ENCODE peak calls at places on chromosomes 11 and 22, in eight cellular contexts. R is mesendoderm; L is OCI-LY7; D is CD4-positive, CD25-positive, alpha-beta regulatory T cell; P is MM.1S; Y is heart right ventricle; M is ascending aorta; J is stomach. K is an unnamed sample.
A peak's percentile ranks its signal among the peaks of the same experiment; 100 is the strongest.

GRCh38 chr11:1834791-1835670 is at the start of gene SYT8:
- DNase-seq in R (no peak), L (no peak), D (no peak), P (no peak), Y (no peak), M (no peak), J (peak; percentile 48), K (no peak)

GRCh38 chr11:112797072-112797471 is 164.1 kb upstream of the NCAM1 start:
- DNase-seq in R (peak; percentile 95), L (no peak), D (no peak), P (no peak), Y (no peak), M (no peak), J (no peak), K (no peak)

GRCh38 chr11:116986521-116987105 is 111.6 kb downstream of the SIK3 start:
- DNase-seq in R (no peak), L (peak; percentile 30), D (no peak), P (peak; percentile 75), Y (no peak), M (no peak), J (no peak), K (no peak)

GRCh38 chr11:76763573-76764348 is 19.4 kb upstream of the TSKU start:
- DNase-seq in R (no peak), L (no peak), D (no peak), P (no peak), Y (peak; percentile 59), M (no peak), J (no peak), K (no peak)

GRCh38 chr11:27118371-27118770 is 77.8 kb downstream of the BBOX1 start:
- DNase-seq in R (no peak), L (no peak), D (no peak), P (no peak), Y (no peak), M (no peak), J (no peak), K (no peak)

GRCh38 chr11:8040261-8040920 is 40.6 kb upstream of the TUB start:
- DNase-seq in R (no peak), L (no peak), D (no peak), P (no peak), Y (no peak), M (no peak), J (no peak), K (no peak)

GRCh38 chr11:67635231-67635521 is 4.4 kb downstream of the TBX10 start:
- DNase-seq in R (no peak), L (no peak), D (no peak), P (no peak), Y (no peak), M (no peak), J (no peak), K (no peak)

GRCh38 chr11:96696736-96697135 is 306.9 kb downstream of the JRKL start:
- DNase-seq in R (no peak), L (no peak), D (no peak), P (no peak), Y (no peak), M (no peak), J (no peak), K (no peak)

GRCh38 chr22:49934891-49935557 is 16.6 kb downstream of the CRELD2 start:
- DNase-seq in R (no peak), L (peak; percentile 88), D (peak; percentile 73), P (peak; percentile 79), Y (peak; percentile 91), M (no peak), J (peak; percentile 88), K (peak; percentile 92)

GRCh38 chr11:111797145-111797581 is 31.0 kb upstream of the PPP2R1B start:
- DNase-seq in R (no peak), L (peak; percentile 75), D (no peak), P (peak; percentile 42), Y (no peak), M (no peak), J (no peak), K (no peak)

GRCh38 chr11:132028380-132029240 is 658.2 kb downstream of the NTM start:
- DNase-seq in R (peak; percentile 72), L (peak; percentile 44), D (no peak), P (peak; percentile 61), Y (peak; percentile 11), M (no peak), J (peak; percentile 28), K (no peak)

GRCh38 chr11:16825091-16825490 is 86.6 kb downstream of the C11orf58 start:
- DNase-seq in R (peak; percentile 87), L (no peak), D (no peak), P (no peak), Y (no peak), M (no peak), J (no peak), K (no peak)

GRCh38 chr11:120227228-120227852 is 12.6 kb upstream of the POU2F3 start:
- DNase-seq in R (no peak), L (no peak), D (no peak), P (no peak), Y (no peak), M (no peak), J (no peak), K (no peak)

GRCh38 chr11:72773291-72773690 is 20.6 kb downstream of the STARD10 start:
- DNase-seq in R (no peak), L (no peak), D (no peak), P (no peak), Y (peak; percentile 48), M (no peak), J (no peak), K (peak; percentile 74)

GRCh38 chr11:126133902-126134301 is 71.2 kb upstream of the CDON start:
- DNase-seq in R (peak; percentile 42), L (no peak), D (no peak), P (no peak), Y (no peak), M (no peak), J (no peak), K (no peak)

DNA sequence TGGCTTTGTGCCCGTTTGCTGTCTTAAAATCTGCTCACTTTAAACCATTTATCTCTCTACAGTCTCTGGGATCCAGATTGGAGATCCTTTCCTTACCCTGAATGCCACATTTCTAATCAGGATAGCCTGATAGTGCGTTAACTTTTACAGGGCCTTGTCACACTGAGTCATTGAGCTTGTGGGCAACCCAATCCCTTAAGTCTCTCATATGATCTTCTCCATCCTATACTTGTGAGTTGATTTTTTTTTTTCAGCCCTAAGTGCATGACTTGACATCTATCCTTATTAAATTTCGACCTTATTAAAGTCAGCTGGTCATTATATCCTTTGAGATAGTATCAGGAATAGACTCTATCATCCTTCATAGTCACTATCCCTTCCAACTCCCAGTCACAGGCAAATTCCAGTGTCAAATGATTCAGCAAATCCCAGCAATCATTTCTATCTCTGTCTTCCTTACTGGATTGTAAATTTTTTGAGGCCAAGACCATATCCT is 57.7 kb downstream of the TEAD1 start:
- DNase-seq in R (peak; percentile 64), L (no peak), D (no peak), P (no peak), Y (no peak), M (no peak), J (no peak), K (no peak)
- H3K27ac ChIP-seq in R (no peak overlapping the region), L (no peak overlapping the region), D (no peak overlapping the region), P (no peak overlapping the region), Y (no peak overlapping the region), M (no peak overlapping the region), J (no peak overlapping the region), K (no peak overlapping the region)

DNA sequence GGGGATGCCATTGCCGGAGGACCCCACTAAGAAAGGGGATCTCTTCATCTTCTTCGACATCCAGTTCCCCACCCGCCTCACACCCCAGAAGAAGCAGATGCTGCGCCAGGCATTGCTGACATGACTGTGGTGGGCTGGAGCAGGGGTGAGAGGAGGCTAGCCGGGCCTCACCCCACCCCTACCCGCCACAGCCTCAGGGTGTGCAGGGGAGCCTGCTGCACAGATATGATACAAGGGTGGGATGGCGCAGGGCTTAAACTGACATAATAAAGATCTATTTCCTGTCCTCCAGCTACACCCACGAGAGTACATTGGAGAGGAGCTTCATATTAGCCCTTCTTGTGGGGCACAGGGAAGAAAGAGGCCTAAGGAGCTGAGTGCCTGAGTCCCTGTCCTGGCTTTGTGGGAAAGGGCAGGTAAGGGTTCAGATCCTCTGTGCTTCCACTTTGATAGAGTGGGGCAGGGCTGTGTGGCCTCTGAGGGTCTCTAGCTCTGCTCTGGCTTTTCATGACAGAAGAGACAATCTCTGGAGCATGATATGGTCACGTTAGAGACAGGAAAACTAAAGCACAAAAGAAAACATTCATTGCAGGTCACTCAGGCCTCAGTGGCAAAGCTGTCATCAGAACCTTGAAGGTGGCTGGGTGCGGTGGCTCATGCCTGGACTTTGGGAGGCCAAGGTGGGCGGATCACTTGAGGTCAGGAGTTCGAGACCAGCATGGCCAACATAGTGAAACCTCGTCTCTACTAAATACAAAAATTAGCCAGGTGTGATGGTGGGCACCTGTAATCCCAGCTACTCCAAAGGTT is 12.4 kb downstream of the UCP2 start:
- DNase-seq in R (no peak), L (peak; percentile 50), D (no peak), P (no peak), Y (no peak), M (no peak), J (no peak), K (no peak)
- H3K4me1 ChIP-seq in R (no peaks in the 10 kb centered on the region), L (peaks cover 47% of the 10 kb centered on the region), D (peaks cover 90% of the 10 kb centered on the region), P (peaks cover 20% of the 10 kb centered on the region), Y (peaks cover 9% of the 10 kb centered on the region), M (no peaks in the 10 kb centered on the region), J (peaks cover 11% of the 10 kb centered on the region), K (no peaks in the 10 kb centered on the region)

DNA sequence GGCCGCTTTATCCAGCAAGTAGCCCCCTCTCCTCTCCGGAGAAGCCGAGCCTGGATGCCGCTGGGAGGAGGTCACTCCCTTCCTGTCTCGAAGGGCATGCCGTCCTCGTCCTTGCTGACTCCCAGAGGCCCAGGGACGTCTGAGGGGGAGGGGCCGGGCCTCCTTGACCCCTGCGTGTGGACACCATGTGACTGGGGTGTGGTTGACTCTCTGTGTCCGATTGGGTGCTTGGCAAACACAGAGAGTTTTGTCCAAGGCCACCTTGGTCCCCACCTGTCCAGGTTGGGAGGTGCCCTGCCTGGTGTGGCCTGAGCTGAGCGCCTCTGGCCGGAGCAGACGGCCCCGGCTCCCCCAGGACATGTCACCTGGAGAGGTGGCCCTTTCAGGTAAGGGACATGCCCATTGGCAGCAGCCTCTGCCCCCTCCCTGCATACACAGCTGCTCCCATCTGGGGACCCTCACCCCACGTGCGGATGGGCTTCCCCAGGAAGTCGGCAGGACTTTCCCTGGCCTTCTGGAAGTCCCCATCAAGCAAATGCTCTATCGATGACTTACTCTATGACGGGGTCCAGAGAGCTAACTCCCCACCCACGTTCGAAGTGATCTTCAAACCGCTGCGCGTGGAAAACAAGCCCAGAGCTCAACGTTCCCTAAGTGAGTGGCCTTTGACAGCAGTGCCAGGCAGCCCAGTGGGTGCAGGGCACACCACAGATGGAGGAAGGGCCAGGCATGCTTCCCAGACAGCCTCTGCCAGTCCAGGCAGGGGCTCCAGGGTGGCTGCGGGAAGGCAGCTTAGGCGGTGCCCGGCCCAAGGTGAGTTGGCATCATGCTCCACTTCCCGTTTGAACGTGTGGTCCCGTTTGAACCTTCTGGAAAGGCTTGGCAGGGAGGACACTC is at the start of gene SMIM38:
- DNase-seq in R (no peak), L (no peak), D (no peak), P (no peak), Y (no peak), M (no peak), J (peak; percentile 63), K (no peak)
- H3K27ac ChIP-seq in R (no peak within 1 kb of the TSS), L (no peak within 1 kb of the TSS), D (no peak within 1 kb of the TSS), P (no peak within 1 kb of the TSS), Y (peak within 1 kb of the TSS; percentile 68), M (peak within 1 kb of the TSS; percentile 8), J (peak within 1 kb of the TSS; percentile 47), K (no peak within 1 kb of the TSS)

DNA sequence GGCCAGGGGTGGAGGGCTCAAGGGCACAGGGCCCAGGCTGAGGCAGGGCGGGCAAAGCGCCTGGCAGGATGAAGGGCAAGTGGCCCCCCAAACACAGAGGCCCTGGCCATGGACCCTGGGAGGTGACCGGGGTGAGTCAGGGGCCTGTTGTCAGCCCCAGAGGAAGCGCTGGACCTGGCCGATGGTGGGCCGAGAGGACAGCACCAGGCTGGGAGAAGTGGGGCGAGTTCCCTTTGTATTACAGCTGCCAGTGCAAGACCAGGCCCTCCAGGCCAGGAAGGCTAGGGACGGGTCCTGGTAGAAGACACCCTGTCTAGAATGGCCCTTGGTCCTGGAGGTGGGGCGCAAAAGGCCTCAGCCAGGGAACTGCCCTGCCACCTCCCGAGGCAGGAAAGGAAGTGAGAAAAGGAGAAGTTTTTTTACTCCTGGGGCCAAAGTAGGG is 12.8 kb downstream of the CXCR5 start:
- DNase-seq in R (peak; percentile 26), L (peak; percentile 54), D (no peak), P (no peak), Y (peak; percentile 3), M (no peak), J (no peak), K (no peak)
- H3K4me1 ChIP-seq in R (peaks cover 6% of the 10 kb centered on the region), L (peaks cover 72% of the 10 kb centered on the region), D (peaks cover 62% of the 10 kb centered on the region), P (peaks cover 16% of the 10 kb centered on the region), Y (no peaks in the 10 kb centered on the region), M (no peaks in the 10 kb centered on the region), J (peaks cover 61% of the 10 kb centered on the region), K (peaks cover 1% of the 10 kb centered on the region)